ENCODE peak calls at places on chromosomes 7 and 10, in ten cellular contexts. I, V, C, X, M, N, Q, Y, W and J are unnamed samples.

GRCh38 chr10:116271593-116272496 is 1.2 kb downstream of the GFRA1 start:
- DNase-seq in I (no peak), V (no peak), C (peak; percentile 4), X (no peak), M (no peak), N (no peak), Q (no peak), Y (peak; percentile 55), W (no peak), J (peak; percentile 30)

GRCh38 chr7:155800301-155800700 is 12.0 kb downstream of the SHH start:
- DNase-seq in I (no peak), V (no peak), C (no peak), X (no peak), M (no peak), N (no peak), Q (peak; percentile 46), Y (no peak), W (no peak), J (no peak)

GRCh38 chr7:95899919-95900513 is 127.7 kb downstream of the DYNC1I1 start:
- DNase-seq in I (no peak), V (no peak), C (no peak), X (no peak), M (no peak), N (no peak), Q (no peak), Y (no peak), W (no peak), J (no peak)

GRCh38 chr7:144738708-144739314 is 97.0 kb downstream of the TPK1 start:
- DNase-seq in I (peak; percentile 56), V (no peak), C (no peak), X (peak; percentile 60), M (peak; percentile 13), N (no peak), Q (no peak), Y (no peak), W (no peak), J (peak; percentile 18)

GRCh38 chr10:43209651-43210141 is 57.2 kb downstream of the RASGEF1A start:
- DNase-seq in I (no peak), V (no peak), C (no peak), X (no peak), M (no peak), N (no peak), Q (peak; percentile 48), Y (no peak), W (no peak), J (no peak)

GRCh38 chr7:90604383-90604782 is 8.3 kb downstream of the CDK14 start:
- DNase-seq in I (no peak), V (no peak), C (no peak), X (no peak), M (no peak), N (no peak), Q (no peak), Y (no peak), W (no peak), J (no peak)

GRCh38 chr7:50970092-50970491 is 187.4 kb upstream of the GRB10 start:
- DNase-seq in I (no peak), V (peak; percentile 27), C (no peak), X (no peak), M (no peak), N (no peak), Q (no peak), Y (no peak), W (no peak), J (no peak)

GRCh38 chr10:27104919-27105318 is 4.6 kb upstream of the ANKRD26 start:
- DNase-seq in I (no peak), V (no peak), C (no peak), X (no peak), M (peak; percentile 12), N (no peak), Q (no peak), Y (no peak), W (no peak), J (no peak)

GRCh38 chr7:424961-425793 is 94.5 kb downstream of the PDGFA start:
- DNase-seq in I (no peak), V (no peak), C (no peak), X (no peak), M (no peak), N (no peak), Q (no peak), Y (no peak), W (no peak), J (no peak)

GRCh38 chr7:129952164-129952652 is 552 bp downstream of the UBE2H start:
- DNase-seq in I (no peak), V (peak; percentile 63), C (no peak), X (peak; percentile 45), M (peak; percentile 30), N (no peak), Q (peak; percentile 81), Y (peak; percentile 49), W (no peak), J (peak; percentile 50)

GRCh38 chr10:36802523-36803153 is 322.8 kb upstream of the ANKRD30A start:
- DNase-seq in I (no peak), V (no peak), C (peak; percentile 19), X (no peak), M (no peak), N (no peak), Q (no peak), Y (no peak), W (peak; percentile 72), J (no peak)

GRCh38 chr10:54284526-54285193 is 516.4 kb downstream of the PCDH15 start:
- DNase-seq in I (no peak), V (peak; percentile 17), C (no peak), X (no peak), M (no peak), N (no peak), Q (no peak), Y (no peak), W (no peak), J (no peak)

GRCh38 chr10:48501226-48501625 is 103.6 kb downstream of the ARHGAP22 start:
- DNase-seq in I (no peak), V (no peak), C (no peak), X (no peak), M (no peak), N (no peak), Q (no peak), Y (no peak), W (no peak), J (no peak)

GRCh38 chr10:5574642-5575131 is 49.9 kb downstream of the CALML3 start:
- DNase-seq in I (no peak), V (no peak), C (no peak), X (no peak), M (no peak), N (no peak), Q (peak; percentile 43), Y (no peak), W (no peak), J (no peak)

GRCh38 chr7:25832926-25833325 is 319.1 kb upstream of the NFE2L3 start:
- DNase-seq in I (no peak), V (no peak), C (no peak), X (no peak), M (no peak), N (no peak), Q (no peak), Y (no peak), W (no peak), J (no peak)

GRCh38 chr7:103296901-103297836 is at the start of gene PMPCB:
- DNase-seq in I (peak; percentile 93), V (peak; percentile 93), C (peak; percentile 87), X (peak; percentile 93), M (peak; percentile 98), N (peak; percentile 77), Q (peak; percentile 97), Y (peak; percentile 95), W (peak; percentile 95), J (peak; percentile 91)
- TF ChIP-seq CTCF in I (peak; percentile 91), V (peak; percentile 97), C (peak; percentile 95), X (peak; percentile 84), M (peak; percentile 82), N (peak; percentile 96), Q (peak; percentile 98), Y (peak; percentile 99), W (peak; percentile 95), J (peak; percentile 93)

GRCh38 chr7:151077705-151078232 is 2.8 kb downstream of the FASTK start:
- DNase-seq in I (no peak), V (no peak), C (no peak), X (no peak), M (no peak), N (no peak), Q (no peak), Y (no peak), W (no peak), J (no peak)

GRCh38 chr7:151075978-151076426 is 4.6 kb downstream of the FASTK start:
- DNase-seq in I (no peak), V (no peak), C (no peak), X (no peak), M (no peak), N (no peak), Q (peak; percentile 46), Y (no peak), W (no peak), J (no peak)

GRCh38 chr7:151075662-151075971 is 5.0 kb downstream of the FASTK start:
- DNase-seq in I (no peak), V (no peak), C (no peak), X (no peak), M (no peak), N (no peak), Q (peak; percentile 51), Y (no peak), W (no peak), J (no peak)

GRCh38 chr7:151078233-151079040 is 2.2 kb downstream of the FASTK start:
- DNase-seq in I (no peak), V (no peak), C (no peak), X (no peak), M (no peak), N (no peak), Q (peak; percentile 60), Y (no peak), W (no peak), J (no peak)

GRCh38 chr7:151076863-151077704 is 3.5 kb downstream of the FASTK start:
- DNase-seq in I (no peak), V (peak; percentile 48), C (no peak), X (no peak), M (no peak), N (no peak), Q (peak; percentile 65), Y (no peak), W (no peak), J (no peak)
- TF ChIP-seq CTCF in I (peak; percentile 33), V (peak; percentile 53), C (peak; percentile 31), X (peak; percentile 34), M (no peak), N (peak; percentile 28), Q (no peak), Y (peak; percentile 44), W (peak; percentile 62), J (no peak)

DNA sequence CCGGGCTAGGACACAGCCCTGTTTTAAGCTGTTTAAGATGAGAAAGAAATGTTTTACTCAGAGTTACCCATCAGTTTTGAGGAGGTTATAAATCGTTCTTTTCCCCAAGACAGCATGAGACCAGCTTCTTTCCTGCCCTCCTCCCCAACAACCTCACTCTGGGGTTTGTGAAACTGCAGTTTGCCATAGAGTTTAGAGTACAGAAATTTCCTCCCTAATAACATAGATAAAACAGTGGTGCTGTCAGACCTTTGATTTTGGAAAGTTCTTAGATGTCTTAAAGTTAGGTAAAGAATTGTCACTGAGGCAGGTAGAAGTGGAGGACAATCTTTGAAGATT is 165.0 kb downstream of the WNT2 start:
- DNase-seq in I (no peak), V (no peak), C (no peak), X (no peak), M (no peak), N (no peak), Q (no peak), Y (no peak), W (no peak), J (no peak)
- TF ChIP-seq CTCF in I (no peak), V (no peak), C (no peak), X (no peak), M (no peak), N (no peak), Q (no peak), Y (no peak), W (no peak), J (no peak)

GRCh38 chr7:101217388-101218235 is at the start of the genes PLOD3 and ZNHIT1:
- DNase-seq in I (peak; percentile 99), V (peak; percentile 95), C (peak; percentile 97), X (peak; percentile 99), M (peak; percentile 96), N (peak; percentile 96), Q (peak; percentile 96), Y (peak; percentile 93), W (peak; percentile 92), J (peak; percentile 99)
- TF ChIP-seq CTCF in I (no peak), V (no peak), C (peak; percentile 11), X (peak; percentile 6), M (no peak), N (no peak), Q (peak; percentile 16), Y (no peak), W (peak; percentile 56), J (peak; percentile 15)